ENCODE peak calls at places on chromosomes 11 and 22, in six cellular contexts. T is pancreas, M is adrenal gland, I is heart right ventricle, F is dorsolateral prefrontal cortex, J is left ventricle myocardium inferior. G is an unnamed sample. For H3K27me3, the result is how much of the 10 kb centered on the place peaks cover.

GRCh38 chr11:65777821-65778361 is 2.9 kb downstream of the AP5B1 start:
- DNase-seq in F (no peak), T (no peak), J (no peak), M (no peak), I (no peak), G (no peak)

GRCh38 chr22:41579997-41580355 is 9.7 kb downstream of the PMM1 start:
- DNase-seq in J (no peak), T (no peak), F (no peak), I (no peak), M (peak), G (no peak)

GRCh38 chr22:19972652-19973550 is 31.3 kb upstream of the TXNRD2 start:
- DNase-seq in T (no peak), M (no peak), F (no peak), I (no peak), J (no peak), G (no peak)

GRCh38 chr11:118606157-118606843 is 1.1 kb upstream of the PHLDB1 start:
- DNase-seq in T (peak), I (peak), J (peak), F (peak), M (no peak), G (no peak)

GRCh38 chr22:50673231-50674126 is 856 bp downstream of the SHANK3 start:
- DNase-seq in I (no peak), F (no peak), J (no peak), T (no peak), M (no peak), G (no peak)

GRCh38 chr11:66443602-66444001 is 5.0 kb upstream of the MRPL11 start:
- DNase-seq in I (no peak), T (no peak), M (no peak), J (no peak), F (no peak), G (peak)

GRCh38 chr22:29519996-29520395 is 33.6 kb downstream of the THOC5 start:
- DNase-seq in I (no peak), J (no peak), M (no peak), T (no peak), F (no peak), G (no peak)

GRCh38 chr11:119085523-119085878 is 820 bp downstream of the HMBS start:
- DNase-seq in I (no peak), M (no peak), F (no peak), T (no peak), J (no peak), G (no peak)

GRCh38 chr11:133078591-133079179 is 453.6 kb downstream of the OPCML start:
- DNase-seq in F (peak), I (peak), T (peak), J (no peak), M (no peak), G (no peak)

GRCh38 chr22:28799125-28799833 is 1.1 kb downstream of the XBP1 start:
- DNase-seq in J (no peak), M (peak), I (peak), F (no peak), T (peak), G (peak)

GRCh38 chr11:12827929-12828812 is 153.9 kb downstream of the TEAD1 start:
- DNase-seq in M (peak), F (peak), T (peak), I (peak), J (no peak), G (no peak)

GRCh38 chr11:69308531-69308930 is 14.6 kb downstream of the MYEOV start:
- DNase-seq in F (no peak), J (no peak), T (no peak), I (no peak), M (no peak), G (no peak)

GRCh38 chr22:20864186-20864908 is 5.5 kb downstream of the SNAP29 start:
- DNase-seq in T (no peak), M (no peak), J (no peak), F (no peak), I (no peak), G (no peak)

GRCh38 chr22:30742291-30743256 is 47.9 kb downstream of the OSBP2 start:
- DNase-seq in I (no peak), M (no peak), T (no peak), F (no peak), J (no peak), G (no peak)

GRCh38 chr22:47612136-47612910 is 849.9 kb downstream of the TBC1D22A start:
- DNase-seq in I (no peak), M (no peak), F (no peak), T (no peak), J (no peak), G (no peak)

GRCh38 chr22:47610766-47611165 is 848.3 kb downstream of the TBC1D22A start:
- DNase-seq in T (no peak), F (no peak), M (no peak), I (no peak), J (no peak), G (no peak)

GRCh38 chr22:47616396-47617020 is 854.1 kb downstream of the TBC1D22A start:
- DNase-seq in I (no peak), M (no peak), J (no peak), F (peak), T (no peak), G (no peak)

GRCh38 chr22:47615051-47615450 is 852.6 kb downstream of the TBC1D22A start:
- DNase-seq in F (no peak), J (no peak), M (no peak), I (no peak), T (no peak), G (no peak)

GRCh38 chr22:47613606-47614350 is 851.3 kb downstream of the TBC1D22A start:
- DNase-seq in T (no peak), F (no peak), I (no peak), M (no peak), J (no peak), G (no peak)
- H3K27me3 ChIP-seq in T (under half), F (under half), I (under half), M (under half), J (half or more), G (under half)

GRCh38 chr22:44363214-44363979 is 50.6 kb upstream of the SHISAL1 start:
- DNase-seq in M (peak), F (no peak), T (peak), I (peak), J (peak), G (peak)
- H3K4me3 ChIP-seq in M (no peak), F (no peak), T (no peak), I (no peak), J (peak), G (peak)

GRCh38 chr11:61783717-61784505 is 8.5 kb downstream of the TMEM258 start:
- DNase-seq in I (no peak), F (no peak), T (peak), M (no peak), J (no peak), G (no peak)

GRCh38 chr11:61784506-61784805 is 7.9 kb downstream of the TMEM258 start:
- DNase-seq in T (peak), J (no peak), F (no peak), I (no peak), M (no peak), G (no peak)

GRCh38 chr11:61791737-61792309 is 576 bp downstream of the TMEM258 start:
- DNase-seq in J (peak), M (peak), T (peak), I (peak), F (peak), G (peak)

GRCh38 chr11:61785837-61786402 is 6.5 kb downstream of the TMEM258 start:
- DNase-seq in F (no peak), J (no peak), M (no peak), T (peak), I (no peak), G (no peak)

DNA sequence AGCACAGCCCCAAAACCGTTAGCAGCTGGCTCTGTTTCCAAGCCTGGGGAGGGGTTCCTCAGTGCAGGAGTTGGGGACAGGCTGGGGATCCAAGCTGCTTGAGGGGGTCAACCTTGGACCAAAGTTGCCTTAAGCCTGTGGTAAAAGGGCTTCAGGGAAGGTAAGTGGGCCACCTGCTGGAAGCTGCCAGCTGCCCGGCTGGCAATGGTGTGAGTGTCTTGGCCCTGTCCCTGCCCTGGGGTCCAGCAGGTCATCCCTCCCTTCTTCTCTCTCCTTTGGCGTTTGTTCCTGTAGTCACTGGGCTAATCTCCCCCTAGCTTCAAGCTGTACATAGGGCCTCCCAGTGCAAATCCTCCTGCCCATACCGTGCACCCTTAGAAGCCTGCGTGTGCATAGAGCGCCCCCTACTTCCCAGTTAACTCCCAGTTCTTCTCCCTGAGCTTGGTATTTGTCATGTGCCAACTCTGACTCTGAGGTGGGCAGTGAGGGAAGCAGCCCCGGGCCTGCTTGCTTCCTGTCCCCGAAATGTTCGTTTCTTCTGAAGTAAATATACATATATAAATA is 4.4 kb downstream of the TMEM258 start:
- DNase-seq in M (no peak), I (no peak), J (no peak), T (peak), F (peak), G (no peak)
- TF ChIP-seq CTCF in M (peak), I (peak), J (peak), T (peak), F (peak), G (peak)

DNA sequence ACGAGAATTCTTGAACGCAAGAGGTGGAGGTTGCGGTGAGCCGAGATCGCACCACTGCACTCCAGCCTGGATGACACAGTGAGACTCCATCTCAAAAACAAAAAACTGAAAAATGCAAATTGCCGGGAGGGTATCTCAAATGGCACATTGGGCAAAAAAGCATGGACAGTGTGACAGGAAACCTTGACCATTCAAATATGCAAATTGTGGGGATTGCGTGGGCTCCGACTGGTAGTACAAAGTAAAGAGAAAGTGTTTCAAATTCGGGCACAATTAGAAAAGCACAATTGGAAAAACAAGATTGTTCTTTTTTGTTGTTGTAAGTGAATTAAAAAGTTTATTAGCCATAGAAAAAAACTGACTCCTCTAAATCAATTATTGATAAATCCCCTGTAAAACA is 56.7 kb upstream of the NUP160 start:
- DNase-seq in I (no peak), F (no peak), T (no peak), J (no peak), M (no peak), G (no peak)
- H3K27me3 ChIP-seq in I (under half), F (under half), T (under half), J (under half), M (under half), G (under half)

GRCh38 chr11:70432065-70432464 is 33.7 kb downstream of the CTTN start:
- DNase-seq in J (no peak), I (no peak), M (no peak), F (no peak), T (no peak), G (no peak)

GRCh38 chr11:70431611-70432010 is 33.3 kb downstream of the CTTN start:
- DNase-seq in T (no peak), I (no peak), J (no peak), M (no peak), F (no peak), G (no peak)

GRCh38 chr11:70429428-70429705 is 31.0 kb downstream of the CTTN start:
- DNase-seq in J (no peak), M (no peak), T (no peak), I (no peak), F (no peak), G (no peak)

GRCh38 chr11:70430122-70430521 is 31.8 kb downstream of the CTTN start:
- DNase-seq in M (no peak), J (no peak), T (no peak), I (no peak), F (no peak), G (no peak)

GRCh38 chr11:70430671-70431574 is 32.6 kb downstream of the CTTN start:
- DNase-seq in M (no peak), I (no peak), J (no peak), F (no peak), T (no peak), G (no peak)
- H3K4me3 ChIP-seq in M (no peak), I (no peak), J (no peak), F (no peak), T (no peak), G (no peak)

GRCh38 chr11:44862546-44863101 is 88.1 kb downstream of the TP53I11 start:
- DNase-seq in J (no peak), T (no peak), M (no peak), F (no peak), I (no peak), G (no peak)
- TF ChIP-seq CTCF in J (no peak), T (no peak), M (no peak), F (no peak), I (no peak), G (no peak)

DNA sequence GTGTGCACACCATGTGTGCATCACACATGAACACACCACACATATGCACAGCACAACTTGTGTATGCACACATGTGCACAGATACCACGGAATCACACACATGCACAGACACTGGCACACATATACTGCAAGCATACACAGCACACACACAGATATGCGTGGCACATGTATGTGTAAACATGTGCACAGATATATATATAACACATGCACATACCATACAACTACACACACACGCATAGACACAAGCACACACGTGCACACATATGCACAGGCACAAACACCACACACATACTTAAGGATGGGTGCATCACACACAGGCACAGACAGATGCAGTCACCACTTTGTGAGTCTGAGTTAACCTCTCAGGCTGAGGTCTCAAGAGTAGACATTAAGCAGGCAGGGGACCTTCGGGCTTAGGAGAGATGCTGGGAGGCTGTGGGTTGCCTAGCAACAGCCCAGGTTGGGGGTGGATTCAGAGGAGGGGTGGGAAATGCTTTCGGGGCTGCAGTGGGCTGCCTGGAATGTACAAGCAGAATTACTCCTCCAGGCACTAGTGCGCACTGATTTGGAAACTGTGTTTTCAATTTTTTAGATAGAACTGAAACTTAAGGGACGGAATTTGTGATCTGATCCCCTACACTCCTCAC is 83.0 kb downstream of the MYO18B start:
- DNase-seq in J (no peak), I (no peak), F (no peak), M (no peak), T (no peak), G (no peak)
- H3K27me3 ChIP-seq in J (under half), I (under half), F (under half), M (under half), T (under half), G (under half)

G was measured in BJ.